ENCODE peak calls at places on chromosomes 2 and 18, in six cellular contexts. Q is ACHN; F is tibial artery; U is stimulated activated CD4-positive, alpha-beta T cell treated with anti-CD3 and anti-CD28 coated beads, TNF-alpha, amount 100 ng/mL, for 24 hours; K is SK-MEL-5; J is stomach. T is an unnamed sample.

GRCh38 chr2:121777699-121778058 is 22.2 kb downstream of the TSN start:
- DNase-seq in Q (no peak), F (no peak), U (no peak), K (no peak), J (no peak), T (no peak)

GRCh38 chr18:29960539-29960938 is 1082.0 kb downstream of the DSC3 start:
- DNase-seq in Q (no peak), F (no peak), U (no peak), K (no peak), J (no peak), T (no peak)

GRCh38 chr2:123840016-123840415 is 185.1 kb upstream of the CNTNAP5 start:
- DNase-seq in Q (no peak), F (no peak), U (no peak), K (no peak), J (no peak), T (no peak)

GRCh38 chr2:147886136-147886535 is 41.3 kb downstream of the ACVR2A start:
- DNase-seq in Q (no peak), F (no peak), U (no peak), K (no peak), J (no peak), T (no peak)

GRCh38 chr18:34639662-34640061 is 70.4 kb upstream of the DTNA start:
- DNase-seq in Q (no peak), F (no peak), U (no peak), K (no peak), J (no peak), T (no peak)

GRCh38 chr2:69703189-69703588 is 38.7 kb upstream of the ANXA4 start:
- DNase-seq in Q (no peak), F (no peak), U (no peak), K (no peak), J (no peak), T (no peak)

GRCh38 chr2:197596751-197597150 is 78.6 kb downstream of the RFTN2 start:
- DNase-seq in Q (no peak), F (no peak), U (no peak), K (no peak), J (no peak), T (no peak)

GRCh38 chr2:145114726-145115125 is 594.8 kb upstream of the ZEB2 start:
- DNase-seq in Q (no peak), F (no peak), U (no peak), K (no peak), J (no peak), T (no peak)

GRCh38 chr2:12890071-12890470 is 173.3 kb downstream of the TRIB2 start:
- DNase-seq in Q (no peak), F (no peak), U (no peak), K (no peak), J (no peak), T (no peak)

GRCh38 chr18:71022389-71022788 is 733.5 kb downstream of the SOCS6 start:
- DNase-seq in Q (no peak), F (no peak), U (no peak), K (no peak), J (no peak), T (no peak)

GRCh38 chr2:120775261-120775660 is 39.6 kb downstream of the GLI2 start:
- DNase-seq in Q (no peak), F (no peak), U (no peak), K (no peak), J (no peak), T (no peak)

GRCh38 chr2:135637456-135638087 is 104.1 kb upstream of the UBXN4 start:
- DNase-seq in Q (no peak), F (no peak), U (no peak), K (no peak), J (no peak), T (no peak)

GRCh38 chr2:85807756-85808155 is 54.0 kb downstream of the ATOH8 start:
- DNase-seq in Q (no peak), F (no peak), U (no peak), K (no peak), J (no peak), T (no peak)

GRCh38 chr2:46461716-46462171 is 17.6 kb upstream of the TMEM247 start:
- DNase-seq in Q (no peak), F (no peak), U (no peak), K (no peak), J (no peak), T (no peak)

GRCh38 chr2:234406085-234406484 is 90.8 kb downstream of the ARL4C start:
- DNase-seq in Q (no peak), F (no peak), U (no peak), K (peak), J (no peak), T (no peak)

GRCh38 chr2:39715822-39716221 is 50.1 kb downstream of the TMEM178A start:
- DNase-seq in Q (no peak), F (no peak), U (no peak), K (no peak), J (no peak), T (no peak)

GRCh38 chr2:239156516-239157265 is 244.1 kb downstream of the HDAC4 start:
- DNase-seq in Q (no peak), F (peak), U (no peak), K (no peak), J (peak), T (no peak)

GRCh38 chr18:31099490-31100230 is 2.6 kb downstream of the DSC2 start:
- DNase-seq in Q (no peak), F (no peak), U (no peak), K (no peak), J (no peak), T (no peak)

GRCh38 chr2:212548459-212548815 is 9.8 kb upstream of the ERBB4 start:
- DNase-seq in Q (peak), F (no peak), U (no peak), K (peak), J (no peak), T (no peak)

GRCh38 chr18:55038162-55038561 is 78.9 kb upstream of the CCDC68 start:
- DNase-seq in Q (peak), F (no peak), U (no peak), K (no peak), J (no peak), T (no peak)

GRCh38 chr2:177195194-177195593 is 17.4 kb upstream of the HNRNPA3 start:
- DNase-seq in Q (no peak), F (no peak), U (no peak), K (peak), J (no peak), T (no peak)

GRCh38 chr18:59823611-59824195 is 76.1 kb upstream of the PMAIP1 start:
- DNase-seq in Q (peak), F (peak), U (no peak), K (peak), J (peak), T (no peak)

GRCh38 chr2:200763422-200763821 is 48.3 kb upstream of the BZW1 start:
- DNase-seq in Q (no peak), F (no peak), U (no peak), K (no peak), J (no peak), T (no peak)

GRCh38 chr18:56298935-56299334 is 339.5 kb downstream of the TXNL1 start:
- DNase-seq in Q (no peak), F (no peak), U (no peak), K (peak), J (no peak), T (no peak)

GRCh38 chr2:88764141-88764849 is 72.8 kb downstream of the RPIA start:
- DNase-seq in Q (no peak), F (no peak), U (no peak), K (no peak), J (no peak), T (no peak)

GRCh38 chr2:18950598-18950933 is 361.2 kb upstream of the NT5C1B start:
- DNase-seq in Q (no peak), F (no peak), U (no peak), K (no peak), J (no peak), T (no peak)

GRCh38 chr18:48085781-48086487 is 155.5 kb upstream of the SMAD2 start:
- DNase-seq in Q (no peak), F (no peak), U (no peak), K (no peak), J (no peak), T (no peak)